ENCODE peak calls at places on chromosomes 11 and 22, in ten cellular contexts. N, B, X, M, S, W, U, H, D and F are unnamed samples.

GRCh38 chr11:33620423-33621120 is 80.1 kb downstream of the C11orf91 start:
- DNase-seq in N (peak; percentile 64), B (peak; percentile 13), X (no peak), M (no peak), S (no peak), W (no peak), U (no peak), H (no peak), D (no peak), F (no peak)

GRCh38 chr11:103539166-103539565 is 429.9 kb downstream of the DYNC2H1 start:
- DNase-seq in N (no peak), B (no peak), X (no peak), M (no peak), S (no peak), W (no peak), U (no peak), H (no peak), D (no peak), F (no peak)

GRCh38 chr11:86014221-86014620 is 54.7 kb downstream of the PICALM start:
- DNase-seq in N (no peak), B (no peak), X (no peak), M (no peak), S (no peak), W (no peak), U (no peak), H (no peak), D (no peak), F (no peak)

GRCh38 chr11:64963072-64963631 is 8.8 kb downstream of the MAJIN start:
- DNase-seq in N (no peak), B (no peak), X (no peak), M (no peak), S (no peak), W (no peak), U (no peak), H (no peak), D (no peak), F (no peak)

GRCh38 chr11:130145328-130145812 is 14.2 kb upstream of the ST14 start:
- DNase-seq in N (no peak), B (no peak), X (no peak), M (no peak), S (no peak), W (no peak), U (no peak), H (no peak), D (no peak), F (no peak)

GRCh38 chr11:46903846-46904245 is 14.5 kb downstream of the LRP4 start:
- DNase-seq in N (no peak), B (no peak), X (no peak), M (no peak), S (no peak), W (no peak), U (no peak), H (no peak), D (no peak), F (peak; percentile 93)

GRCh38 chr22:41816241-41816640 is 15.8 kb downstream of the CCDC134 start:
- DNase-seq in N (no peak), B (no peak), X (no peak), M (no peak), S (no peak), W (no peak), U (no peak), H (no peak), D (no peak), F (no peak)

GRCh38 chr11:45052361-45052760 is 94.1 kb upstream of the PRDM11 start:
- DNase-seq in N (no peak), B (no peak), X (no peak), M (no peak), S (no peak), W (no peak), U (no peak), H (no peak), D (no peak), F (no peak)

GRCh38 chr11:2268911-2269600 is 1.3 kb downstream of the ASCL2 start:
- DNase-seq in N (peak; percentile 34), B (peak; percentile 51), X (no peak), M (peak; percentile 44), S (no peak), W (no peak), U (peak; percentile 79), H (peak; percentile 29), D (peak; percentile 52), F (no peak)

GRCh38 chr11:77198440-77198849 is 70.4 kb downstream of the MYO7A start:
- DNase-seq in N (peak; percentile 12), B (peak; percentile 42), X (peak; percentile 60), M (no peak), S (no peak), W (no peak), U (no peak), H (no peak), D (no peak), F (no peak)

GRCh38 chr11:1652778-1653540 is 23.4 kb downstream of the KRTAP5-5 start:
- DNase-seq in N (peak; percentile 37), B (peak; percentile 91), X (peak; percentile 59), M (peak; percentile 61), S (no peak), W (peak; percentile 70), U (peak; percentile 52), H (peak; percentile 54), D (peak; percentile 80), F (peak; percentile 93)

GRCh38 chr22:39309364-39309861 is 10.0 kb downstream of the RPL3 start:
- DNase-seq in N (no peak), B (no peak), X (no peak), M (no peak), S (no peak), W (no peak), U (no peak), H (no peak), D (no peak), F (no peak)

GRCh38 chr22:18068381-18068988 is 9.3 kb upstream of the PEX26 start:
- DNase-seq in N (no peak), B (no peak), X (no peak), M (no peak), S (no peak), W (no peak), U (no peak), H (no peak), D (no peak), F (no peak)